ENCODE peak calls at places on chromosomes 2 and 18, in eight cellular contexts. Q is NCI-H2081 treated with DMSO at 0.1 percent for 48 hours; Y is AG20443; B is ovary; A is fibroblast of lung; V is stimulated activated CD4-positive, alpha-beta T cell treated with anti-CD3 and anti-CD28 coated beads, Interleukin-15, amount 100 ng/mL, for 1 hour; R is GM20000; N is HFFc6. S is an unnamed sample.
A peak's percentile ranks its signal among the peaks of the same experiment; 100 is the strongest.

GRCh38 chr2:182866461-182867369 is at the start of gene FRZB:
- DNase-seq in Q (no peak), Y (peak; percentile 78), B (peak; percentile 81), A (peak; percentile 84), V (no peak), R (peak; percentile 27), N (peak; percentile 10), S (peak; percentile 39)

GRCh38 chr18:72991379-72991778 is 123.6 kb upstream of the NETO1 start:
- DNase-seq in Q (no peak), Y (no peak), B (no peak), A (no peak), V (no peak), R (no peak), N (no peak), S (no peak)

GRCh38 chr2:231545105-231545902 is 15.1 kb upstream of the NMUR1 start:
- DNase-seq in Q (no peak), Y (peak; percentile 20), B (no peak), A (peak; percentile 87), V (no peak), R (peak; percentile 86), N (no peak), S (no peak)

GRCh38 chr2:224160917-224161316 is 121.8 kb upstream of the SERPINE2 start:
- DNase-seq in Q (no peak), Y (peak; percentile 65), B (peak; percentile 51), A (peak; percentile 69), V (no peak), R (no peak), N (peak; percentile 42), S (no peak)

GRCh38 chr2:152134488-152135280 is 35.8 kb upstream of the CACNB4 start:
- DNase-seq in Q (no peak), Y (no peak), B (no peak), A (peak; percentile 57), V (no peak), R (peak; percentile 33), N (no peak), S (no peak)

GRCh38 chr2:121234791-121235190 is 50.2 kb downstream of the TFCP2L1 start:
- DNase-seq in Q (no peak), Y (no peak), B (no peak), A (no peak), V (no peak), R (no peak), N (no peak), S (no peak)

GRCh38 chr2:85131116-85131515 is 2.1 kb upstream of the TCF7L1 start:
- DNase-seq in Q (no peak), Y (peak; percentile 24), B (peak; percentile 41), A (peak; percentile 35), V (no peak), R (no peak), N (no peak), S (no peak)

GRCh38 chr2:98541906-98542305 is 66.4 kb downstream of the COA5 start:
- DNase-seq in Q (no peak), Y (no peak), B (no peak), A (no peak), V (no peak), R (no peak), N (no peak), S (no peak)

GRCh38 chr2:27182346-27182745 is 29.5 kb upstream of the ATRAID start:
- DNase-seq in Q (no peak), Y (peak; percentile 46), B (no peak), A (peak; percentile 43), V (no peak), R (no peak), N (peak; percentile 16), S (no peak)

GRCh38 chr2:16395601-16396000 is 270.0 kb downstream of the CYRIA start:
- DNase-seq in Q (no peak), Y (no peak), B (no peak), A (no peak), V (no peak), R (no peak), N (no peak), S (no peak)

GRCh38 chr2:68911246-68911645 is 40.0 kb upstream of the BMP10 start:
- DNase-seq in Q (no peak), Y (no peak), B (no peak), A (no peak), V (no peak), R (no peak), N (no peak), S (no peak)

GRCh38 chr2:20580690-20581437 is 70.0 kb downstream of the HS1BP3 start:
- DNase-seq in Q (no peak), Y (no peak), B (no peak), A (no peak), V (no peak), R (no peak), N (no peak), S (no peak)

GRCh38 chr2:7111626-7112025 is 194.4 kb downstream of the RNF144A start:
- DNase-seq in Q (no peak), Y (no peak), B (no peak), A (no peak), V (no peak), R (no peak), N (no peak), S (no peak)

GRCh38 chr2:69797836-69798465 is 31.5 kb upstream of the GMCL1 start:
- DNase-seq in Q (no peak), Y (peak; percentile 43), B (no peak), A (peak; percentile 65), V (no peak), R (no peak), N (peak; percentile 46), S (no peak)

GRCh38 chr18:62621546-62621945 is 93.8 kb upstream of the PHLPP1 start:
- DNase-seq in Q (no peak), Y (peak; percentile 85), B (no peak), A (peak; percentile 31), V (no peak), R (no peak), N (no peak), S (no peak)

GRCh38 chr18:25350561-25351201 is 1.3 kb downstream of the ZNF521 start:
- DNase-seq in Q (no peak), Y (peak; percentile 67), B (peak; percentile 77), A (peak; percentile 62), V (no peak), R (peak; percentile 75), N (peak; percentile 10), S (peak; percentile 37)

GRCh38 chr2:67388680-67389079 is 8.5 kb upstream of the ETAA1 start:
- DNase-seq in Q (no peak), Y (no peak), B (no peak), A (no peak), V (no peak), R (no peak), N (no peak), S (no peak)

GRCh38 chr18:50284226-50284885 is 3.0 kb upstream of the MBD1 start:
- DNase-seq in Q (no peak), Y (no peak), B (no peak), A (peak; percentile 12), V (no peak), R (no peak), N (no peak), S (no peak)

GRCh38 chr2:200378652-200379290 is 72.3 kb downstream of the SPATS2L start:
- DNase-seq in Q (no peak), Y (peak; percentile 53), B (no peak), A (peak; percentile 86), V (no peak), R (no peak), N (peak; percentile 49), S (no peak)

GRCh38 chr18:60259052-60259681 is 113.4 kb downstream of the MC4R start:
- DNase-seq in Q (no peak), Y (no peak), B (no peak), A (peak; percentile 49), V (no peak), R (no peak), N (no peak), S (no peak)

GRCh38 chr2:25740810-25741381 is 67.5 kb upstream of the DTNB start:
- DNase-seq in Q (no peak), Y (no peak), B (no peak), A (peak; percentile 26), V (no peak), R (no peak), N (no peak), S (no peak)

GRCh38 chr2:109210431-109211200 is 81.6 kb downstream of the SH3RF3 start:
- DNase-seq in Q (no peak), Y (peak; percentile 60), B (no peak), A (peak; percentile 46), V (no peak), R (no peak), N (peak; percentile 10), S (no peak)

GRCh38 chr2:39530423-39530866 is 93.4 kb upstream of the MAP4K3 start:
- DNase-seq in Q (no peak), Y (peak; percentile 38), B (no peak), A (peak; percentile 62), V (no peak), R (no peak), N (peak; percentile 79), S (no peak)

GRCh38 chr2:120686511-120687168 is 49.0 kb upstream of the GLI2 start:
- DNase-seq in Q (no peak), Y (no peak), B (no peak), A (no peak), V (no peak), R (no peak), N (no peak), S (no peak)

GRCh38 chr18:13279181-13280065 is 60.9 kb downstream of the LDLRAD4 start:
- DNase-seq in Q (no peak), Y (no peak), B (no peak), A (no peak), V (peak; percentile 33), R (no peak), N (no peak), S (no peak)

GRCh38 chr18:10526211-10526949 is 553 bp downstream of the NAPG start:
- DNase-seq in Q (no peak), Y (peak; percentile 86), B (peak; percentile 53), A (peak; percentile 51), V (peak; percentile 28), R (peak; percentile 76), N (no peak), S (peak; percentile 29)

GRCh38 chr2:134522856-134523460 is 195.8 kb downstream of the TMEM163 start:
- DNase-seq in Q (peak; percentile 98), Y (no peak), B (no peak), A (no peak), V (no peak), R (no peak), N (no peak), S (no peak)

GRCh38 chr2:168961450-168962229 is 60.5 kb downstream of the G6PC2 start:
- DNase-seq in Q (peak; percentile 37), Y (peak; percentile 65), B (no peak), A (peak; percentile 63), V (no peak), R (peak; percentile 48), N (peak; percentile 68), S (peak; percentile 12)

GRCh38 chr18:1273469-1273868 is 368.8 kb downstream of the ADCYAP1 start:
- DNase-seq in Q (no peak), Y (no peak), B (no peak), A (no peak), V (no peak), R (no peak), N (no peak), S (no peak)

GRCh38 chr2:239870276-239870675 is 154.9 kb downstream of the NDUFA10 start:
- DNase-seq in Q (no peak), Y (no peak), B (no peak), A (no peak), V (no peak), R (no peak), N (no peak), S (no peak)

GRCh38 chr18:48776641-48777025 is 174.1 kb downstream of the SMAD7 start:
- DNase-seq in Q (no peak), Y (no peak), B (no peak), A (no peak), V (no peak), R (no peak), N (no peak), S (no peak)

GRCh38 chr2:143574069-143574468 is 444.9 kb downstream of the ARHGAP15 start:
- DNase-seq in Q (no peak), Y (no peak), B (no peak), A (no peak), V (no peak), R (no peak), N (no peak), S (no peak)

GRCh38 chr2:44118257-44118656 is 50.4 kb upstream of the PPM1B start:
- DNase-seq in Q (no peak), Y (no peak), B (no peak), A (peak; percentile 59), V (no peak), R (no peak), N (peak; percentile 41), S (no peak)

GRCh38 chr2:24049485-24050021 is at the start of gene FKBP1B:
- DNase-seq in Q (no peak), Y (peak; percentile 79), B (peak; percentile 56), A (peak; percentile 66), V (no peak), R (peak; percentile 77), N (peak; percentile 22), S (peak; percentile 59)